ENCODE peak calls at places on chromosomes 3 and 15, in eight cellular contexts. X, A, J, M, V, R, U and Q are unnamed samples.

GRCh38 chr15:100592898-100593297 is 9.1 kb downstream of the LINS1 start:
- DNase-seq in R (no peak), X (no peak), M (peak), J (no peak), V (no peak), U (peak), A (no peak), Q (no peak)

GRCh38 chr3:186510374-186511079 is 33.7 kb downstream of the CRYGS start:
- DNase-seq in R (no peak), J (no peak), M (no peak), V (peak), X (no peak), U (no peak), A (peak), Q (no peak)

GRCh38 chr3:160638184-160638583 is 38.8 kb upstream of the ARL14 start:
- DNase-seq in V (no peak), J (no peak), R (no peak), U (no peak), A (no peak), X (no peak), M (no peak), Q (no peak)

GRCh38 chr3:58021072-58021959 is 13.1 kb downstream of the FLNB start:
- DNase-seq in U (no peak), M (no peak), R (no peak), V (no peak), A (no peak), J (no peak), X (no peak), Q (peak)

GRCh38 chr15:57890351-57890750 is 175.2 kb downstream of the ALDH1A2 start:
- DNase-seq in M (no peak), R (no peak), A (peak), U (peak), X (no peak), V (no peak), J (no peak), Q (no peak)

GRCh38 chr3:179428876-179429548 is 22.3 kb downstream of the GNB4 start:
- DNase-seq in U (no peak), X (no peak), A (no peak), J (no peak), M (no peak), R (no peak), V (no peak), Q (no peak)

GRCh38 chr3:85864896-85865295 is 906.1 kb downstream of the CADM2 start:
- DNase-seq in M (no peak), R (no peak), V (no peak), U (no peak), A (no peak), X (no peak), J (no peak), Q (no peak)

GRCh38 chr15:71082803-71083202 is 32.5 kb upstream of the THSD4 start:
- DNase-seq in U (no peak), M (peak), V (no peak), R (no peak), A (no peak), X (peak), J (no peak), Q (no peak)

GRCh38 chr15:97909291-97909891 is 51.1 kb upstream of the ARRDC4 start:
- DNase-seq in R (peak), U (peak), A (peak), M (peak), X (peak), V (no peak), J (peak), Q (no peak)

GRCh38 chr3:133330043-133330442 is 69.8 kb upstream of the BFSP2 start:
- DNase-seq in J (no peak), M (no peak), R (no peak), X (no peak), V (no peak), A (no peak), U (no peak), Q (peak)

GRCh38 chr3:142445816-142446254 is 2.0 kb downstream of the XRN1 start:
- DNase-seq in M (peak), A (peak), V (no peak), R (peak), J (no peak), X (no peak), U (peak), Q (no peak)

GRCh38 chr3:46399557-46399956 is 7.3 kb downstream of the CCR5AS start:
- DNase-seq in M (no peak), X (no peak), A (no peak), J (no peak), U (peak), R (no peak), V (no peak), Q (no peak)

GRCh38 chr3:193190387-193190786 is 50.6 kb upstream of the PLAAT1 start:
- DNase-seq in J (peak), M (peak), R (no peak), V (no peak), U (no peak), A (no peak), X (no peak), Q (no peak)

GRCh38 chr3:41792806-41793205 is 169.1 kb downstream of the ULK4 start:
- DNase-seq in U (no peak), J (no peak), V (no peak), R (no peak), X (no peak), M (no peak), A (no peak), Q (no peak)

GRCh38 chr15:52158084-52158765 is 33.0 kb downstream of the GNB5 start:
- DNase-seq in R (no peak), J (no peak), M (no peak), U (no peak), X (no peak), V (no peak), A (no peak), Q (no peak)

GRCh38 chr3:37256447-37256846 is 82.1 kb upstream of the LRRFIP2 start:
- DNase-seq in V (no peak), A (no peak), U (no peak), R (no peak), M (peak), J (no peak), X (no peak), Q (no peak)

GRCh38 chr15:95259965-95260364 is 1028.6 kb downstream of the MCTP2 start:
- DNase-seq in X (peak), M (no peak), R (no peak), J (no peak), V (no peak), A (peak), U (no peak), Q (no peak)

GRCh38 chr15:56985871-56986270 is 67.4 kb downstream of the TCF12 start:
- DNase-seq in X (no peak), J (no peak), V (no peak), A (no peak), R (no peak), M (no peak), U (no peak), Q (no peak)

GRCh38 chr3:54951405-54951804 is 23.5 kb upstream of the LRTM1 start:
- DNase-seq in U (peak), A (peak), V (no peak), R (peak), J (no peak), X (peak), M (peak), Q (peak)

GRCh38 chr15:89899303-89899946 is 5.6 kb upstream of the AP3S2 start:
- DNase-seq in A (no peak), R (no peak), V (no peak), J (no peak), U (no peak), M (no peak), X (no peak), Q (no peak)

GRCh38 chr3:139506792-139507191 is 30.5 kb upstream of the RBP2 start:
- DNase-seq in M (no peak), V (no peak), X (no peak), J (no peak), R (no peak), A (no peak), U (no peak), Q (no peak)

GRCh38 chr15:90101969-90102890 is at the start of gene IDH2:
- DNase-seq in M (peak), U (peak), V (no peak), A (peak), J (peak), X (peak), R (peak), Q (no peak)

GRCh38 chr3:188554404-188554803 is 400.4 kb downstream of the LPP start:
- DNase-seq in J (no peak), M (peak), X (no peak), V (no peak), U (peak), A (peak), R (no peak), Q (peak)

GRCh38 chr3:140994316-140994715 is 52.7 kb downstream of the SLC25A36 start:
- DNase-seq in U (no peak), X (no peak), R (no peak), V (no peak), A (no peak), J (no peak), M (peak), Q (no peak)

GRCh38 chr3:133138017-133138416 is 99.8 kb downstream of the TMEM108 start:
- DNase-seq in X (no peak), M (no peak), V (no peak), A (no peak), J (no peak), R (no peak), U (no peak), Q (no peak)

GRCh38 chr15:60620707-60621106 is 141.8 kb upstream of the ICE2 start:
- DNase-seq in R (peak), A (peak), J (no peak), U (peak), M (no peak), X (peak), V (peak), Q (no peak)

GRCh38 chr3:153970735-153971347 is 150.3 kb upstream of the ARHGEF26 start:
- DNase-seq in V (no peak), R (no peak), U (peak), A (peak), X (no peak), J (peak), M (peak), Q (peak)

GRCh38 chr3:72595927-72596610 is 252.2 kb downstream of the SHQ1 start:
- DNase-seq in J (no peak), U (no peak), A (no peak), V (no peak), X (no peak), M (no peak), R (no peak), Q (no peak)

GRCh38 chr15:62254137-62254934 is 89.3 kb upstream of the C2CD4B start:
- DNase-seq in M (peak), U (peak), J (peak), V (no peak), X (peak), A (peak), R (peak), Q (no peak)

GRCh38 chr3:180828001-180828720 is 84.3 kb upstream of the FXR1 start:
- DNase-seq in X (no peak), V (no peak), A (no peak), M (no peak), R (no peak), J (no peak), U (no peak), Q (no peak)

GRCh38 chr3:173529062-173529711 is 131.6 kb downstream of the NLGN1 start:
- DNase-seq in X (no peak), M (peak), A (no peak), V (no peak), J (peak), R (no peak), U (peak), Q (peak)

GRCh38 chr3:49638445-49638844 is 35.7 kb upstream of the APEH start:
- DNase-seq in A (peak), V (peak), X (no peak), U (peak), J (peak), R (no peak), M (peak), Q (no peak)

GRCh38 chr3:129686941-129687340 is 80.5 kb upstream of the PLXND1 start:
- DNase-seq in R (no peak), A (no peak), V (no peak), M (no peak), U (no peak), X (no peak), J (no peak), Q (peak)

GRCh38 chr15:38885001-38885400 is 320.4 kb upstream of the RASGRP1 start:
- DNase-seq in M (peak), A (peak), X (peak), U (peak), R (no peak), J (no peak), V (no peak), Q (no peak)

DNA sequence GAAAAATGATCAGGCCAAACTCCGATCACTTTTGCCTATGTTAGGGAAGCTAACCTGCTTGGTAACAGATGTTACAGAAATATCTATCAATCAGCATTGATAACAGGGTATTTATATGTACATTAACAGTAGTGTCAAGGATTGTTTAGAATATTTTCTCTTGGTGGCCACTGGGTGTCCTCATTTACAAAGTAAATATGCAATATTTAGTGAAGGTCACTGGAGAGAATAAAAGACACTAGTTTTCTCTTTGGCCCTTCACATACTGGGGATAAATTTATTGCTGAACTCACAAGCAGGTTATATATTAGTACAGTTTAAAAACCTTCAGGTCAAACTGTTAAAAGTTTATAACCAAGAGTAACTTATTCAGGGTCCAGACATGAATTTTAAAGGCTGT is 69.0 kb downstream of the TIGIT start:
- DNase-seq in U (peak), V (no peak), M (peak), J (peak), A (peak), R (no peak), X (no peak), Q (no peak)
- TF ChIP-seq CTCF in U (peak), V (no peak), M (peak), J (peak), A (peak), R (peak), X (peak), Q (peak)

DNA sequence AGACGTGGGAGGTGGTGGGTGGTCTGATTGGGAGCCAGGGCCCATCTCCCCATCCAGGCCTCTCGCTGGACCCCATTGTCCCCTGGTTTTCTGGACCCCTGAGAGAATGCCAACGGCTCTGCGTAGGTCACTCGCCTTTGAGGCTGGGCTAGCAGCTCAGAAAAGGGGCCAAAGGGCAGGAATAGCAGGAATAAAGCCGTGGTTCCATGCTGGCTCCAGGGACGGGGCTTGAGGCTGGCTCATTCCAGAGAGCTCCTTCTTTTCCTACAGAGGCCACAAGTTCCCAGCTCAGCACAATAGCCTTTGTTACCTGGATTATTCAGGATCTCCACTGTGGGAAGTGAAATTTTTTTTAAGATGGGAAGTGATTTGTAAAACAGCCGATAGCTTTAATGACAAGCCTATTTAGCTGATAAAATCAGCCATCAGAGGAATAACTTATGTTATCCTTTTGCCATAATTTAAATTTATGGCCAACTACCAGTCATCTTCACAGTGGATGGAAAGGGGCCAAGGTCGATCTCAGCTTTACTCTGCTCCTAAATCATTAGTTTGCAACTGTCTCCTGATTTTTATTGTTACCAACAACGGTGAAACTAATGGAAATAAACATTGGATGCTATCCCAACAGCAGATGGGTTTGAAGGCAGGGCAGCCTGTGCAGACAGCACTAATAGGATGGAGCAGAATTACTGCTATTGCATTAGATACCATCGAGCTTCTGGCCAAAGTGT is 124.3 kb downstream of the TMEM266 start:
- DNase-seq in J (no peak), R (no peak), A (no peak), V (no peak), X (no peak), U (no peak), M (no peak), Q (no peak)
- H3K4me3 ChIP-seq in J (no peak), R (no peak), A (no peak), V (no peak), X (no peak), U (no peak), M (no peak), Q (no peak)

DNA sequence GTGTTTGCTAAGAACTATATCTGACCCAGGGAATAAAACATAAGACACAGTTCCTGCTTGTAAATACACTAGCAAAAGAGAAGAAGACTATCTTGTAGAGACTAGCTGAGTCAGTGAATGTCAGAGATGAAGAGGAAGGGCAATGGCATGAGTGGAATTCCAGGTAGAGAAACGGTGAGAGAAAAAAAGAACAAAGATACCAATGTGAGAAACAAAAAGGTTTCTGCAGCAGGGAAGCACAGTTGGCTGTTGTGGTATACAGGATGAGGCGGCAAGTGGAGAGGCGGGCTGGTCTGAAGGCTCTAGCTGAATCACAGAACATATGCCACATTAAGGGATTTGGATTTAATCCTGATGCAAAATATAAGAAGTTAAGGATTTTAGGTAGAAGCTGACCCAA is 17.1 kb upstream of the TASOR start:
- DNase-seq in M (no peak), U (no peak), J (no peak), X (no peak), R (no peak), A (no peak), V (no peak), Q (no peak)
- TF ChIP-seq CTCF in M (no peak), U (no peak), J (no peak), X (no peak), R (no peak), A (no peak), V (no peak), Q (no peak)

GRCh38 chr3:71028802-71029201 is 554.7 kb downstream of the FOXP1 start:
- DNase-seq in V (no peak), U (no peak), X (no peak), M (no peak), J (no peak), R (no peak), A (no peak), Q (no peak)
- H3K4me3 ChIP-seq in V (no peak), U (no peak), X (no peak), M (no peak), J (no peak), R (no peak), A (no peak), Q (no peak)